ENCODE peak calls at places on chromosomes 2 and 18, in eight cellular contexts. V is fibroblast of the aortic adventitia, C is adrenal gland, J is heart right ventricle, M is fibroblast of mammary gland, T is mammary epithelial cell, F is brain microvascular endothelial cell, R is AG09309. I is an unnamed sample.

GRCh38 chr18:44033144-44033543 is 647.5 kb upstream of the SETBP1 start:
- DNase-seq in V (no peak), C (no peak), J (no peak), M (no peak), T (no peak), F (no peak), R (no peak), I (no peak)

GRCh38 chr2:179437430-179437829 is 172.8 kb upstream of the SESTD1 start:
- DNase-seq in V (no peak), C (no peak), J (no peak), M (no peak), T (no peak), F (no peak), R (no peak), I (no peak)

GRCh38 chr2:85308951-85309555 is 18.7 kb downstream of the TGOLN2 start:
- DNase-seq in V (peak), C (peak), J (peak), M (peak), T (no peak), F (no peak), R (no peak), I (no peak)

GRCh38 chr2:48749820-48750739 is 5.4 kb downstream of the LHCGR start:
- DNase-seq in V (no peak), C (no peak), J (no peak), M (no peak), T (peak), F (no peak), R (no peak), I (no peak)

GRCh38 chr2:207161724-207162123 is 4.0 kb downstream of the KLF7 start:
- DNase-seq in V (peak), C (peak), J (no peak), M (peak), T (no peak), F (no peak), R (no peak), I (no peak)

GRCh38 chr2:200596774-200597173 is 11.0 kb downstream of the AOX1 start:
- DNase-seq in V (no peak), C (no peak), J (no peak), M (no peak), T (no peak), F (no peak), R (no peak), I (no peak)

GRCh38 chr2:132038179-132038882 is 123.4 kb downstream of the ANKRD30BL start:
- DNase-seq in V (no peak), C (no peak), J (no peak), M (peak), T (no peak), F (no peak), R (no peak), I (no peak)

GRCh38 chr2:168182850-168183249 is 64.5 kb downstream of the STK39 start:
- DNase-seq in V (no peak), C (no peak), J (no peak), M (no peak), T (peak), F (no peak), R (no peak), I (no peak)

GRCh38 chr2:103991591-103991990 is 862.3 kb upstream of the POU3F3 start:
- DNase-seq in V (no peak), C (no peak), J (no peak), M (no peak), T (no peak), F (no peak), R (no peak), I (no peak)

GRCh38 chr2:239164281-239164871 is 236.4 kb downstream of the HDAC4 start:
- DNase-seq in V (no peak), C (no peak), J (no peak), M (no peak), T (no peak), F (no peak), R (no peak), I (no peak)

GRCh38 chr2:103179800-103180199 is 418.0 kb downstream of the TMEM182 start:
- DNase-seq in V (no peak), C (no peak), J (no peak), M (no peak), T (no peak), F (no peak), R (no peak), I (no peak)

GRCh38 chr18:44602845-44603244 is 77.8 kb upstream of the SETBP1 start:
- DNase-seq in V (no peak), C (no peak), J (no peak), M (peak), T (peak), F (no peak), R (no peak), I (peak)

GRCh38 chr2:62375051-62375450 is 130.9 kb downstream of the TMEM17 start:
- DNase-seq in V (no peak), C (no peak), J (no peak), M (no peak), T (no peak), F (no peak), R (no peak), I (no peak)

GRCh38 chr18:12645751-12646203 is 12.1 kb downstream of the SPIRE1 start:
- DNase-seq in V (peak), C (peak), J (peak), M (peak), T (peak), F (peak), R (no peak), I (peak)

GRCh38 chr2:30939354-30939753 is 132.1 kb upstream of the CAPN13 start:
- DNase-seq in V (no peak), C (no peak), J (no peak), M (no peak), T (no peak), F (no peak), R (no peak), I (no peak)

GRCh38 chr2:98775146-98775988 is 44.4 kb upstream of the MGAT4A start:
- DNase-seq in V (no peak), C (no peak), J (no peak), M (no peak), T (no peak), F (no peak), R (no peak), I (no peak)

GRCh38 chr2:9836517-9836916 is 6.8 kb upstream of the TAF1B start:
- DNase-seq in V (no peak), C (no peak), J (no peak), M (no peak), T (no peak), F (no peak), R (no peak), I (no peak)

GRCh38 chr2:224173210-224173609 is 134.1 kb upstream of the SERPINE2 start:
- DNase-seq in V (peak), C (no peak), J (no peak), M (no peak), T (no peak), F (no peak), R (no peak), I (no peak)

GRCh38 chr2:46858697-46859080 is 56.9 kb downstream of the MCFD2 start:
- DNase-seq in V (peak), C (no peak), J (no peak), M (peak), T (peak), F (peak), R (peak), I (peak)

GRCh38 chr2:437772-438393 is 150.0 kb upstream of the ALKAL2 start:
- DNase-seq in V (no peak), C (peak), J (no peak), M (no peak), T (no peak), F (no peak), R (no peak), I (no peak)

GRCh38 chr2:58155160-58155778 is 85.9 kb downstream of the FANCL start:
- DNase-seq in V (no peak), C (no peak), J (no peak), M (no peak), T (no peak), F (no peak), R (no peak), I (no peak)

GRCh38 chr18:11570770-11571169 is 38.6 kb upstream of the SLC35G4 start:
- DNase-seq in V (peak), C (no peak), J (no peak), M (peak), T (no peak), F (peak), R (no peak), I (no peak)

GRCh38 chr2:26246818-26247217 is 2.1 kb downstream of the HADHB start:
- DNase-seq in V (peak), C (peak), J (peak), M (peak), T (peak), F (no peak), R (peak), I (no peak)

GRCh38 chr2:11833601-11834000 is 87.2 kb downstream of the LPIN1 start:
- DNase-seq in V (peak), C (no peak), J (no peak), M (peak), T (no peak), F (peak), R (peak), I (no peak)

GRCh38 chr2:151176661-151177060 is 85.0 kb downstream of the RBM43 start:
- DNase-seq in V (no peak), C (no peak), J (no peak), M (no peak), T (no peak), F (no peak), R (no peak), I (no peak)

DNA sequence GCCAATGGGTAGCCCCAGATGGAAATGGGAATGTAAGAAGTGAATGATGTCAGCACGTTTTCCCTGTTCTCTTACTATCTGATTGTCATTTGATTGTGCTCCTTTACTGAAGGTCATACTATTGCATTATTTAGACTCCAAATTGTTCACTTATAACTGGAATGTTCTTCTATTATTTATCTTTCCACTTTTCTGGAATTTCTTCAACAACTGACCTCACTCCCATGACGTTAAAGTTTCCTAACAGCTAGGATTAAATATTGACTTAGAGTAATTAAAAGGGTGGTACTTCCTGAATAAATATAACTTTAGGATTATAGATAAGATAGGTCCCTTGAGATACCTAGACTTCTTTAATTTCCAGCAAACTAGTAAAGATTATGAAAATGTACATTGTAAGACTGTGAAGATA is 10.9 kb upstream of the GULP1 start:
- DNase-seq in V (peak), C (no peak), J (no peak), M (no peak), T (no peak), F (no peak), R (no peak), I (no peak)
- H3K4me3 ChIP-seq in V (no peak), C (no peak), J (no peak), M (no peak), T (no peak), F (no peak), R (no peak), I (no peak)

GRCh38 chr18:14075196-14075595 is 57.0 kb downstream of the ZNF519 start:
- DNase-seq in V (no peak), C (no peak), J (no peak), M (no peak), T (no peak), F (no peak), R (no peak), I (no peak)

DNA sequence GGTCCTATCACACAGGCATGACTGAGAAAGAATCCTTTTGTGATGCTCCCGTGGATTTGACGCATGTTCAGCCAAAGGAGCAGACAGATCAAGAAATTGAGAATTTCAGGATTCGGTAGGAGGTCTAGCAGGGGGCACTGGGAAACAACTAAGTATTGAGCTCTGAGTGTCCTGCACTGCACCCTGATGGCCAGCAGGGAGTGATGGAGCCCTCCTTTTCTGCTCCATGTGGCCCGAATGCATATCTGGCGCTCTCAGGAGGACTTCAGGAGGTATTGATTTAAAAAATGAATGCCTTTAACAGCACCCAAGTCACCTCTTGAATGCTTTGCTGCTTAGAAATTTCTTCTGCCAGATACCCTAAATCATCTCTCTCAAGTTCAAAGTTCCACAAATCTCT is 58.0 kb downstream of the ZNF519 start:
- DNase-seq in V (no peak), C (no peak), J (no peak), M (no peak), T (no peak), F (no peak), R (no peak), I (no peak)
- TF ChIP-seq CTCF in V (peak), C (no peak), J (no peak), M (no peak), T (no peak), F (peak), R (peak), I (peak)

DNA sequence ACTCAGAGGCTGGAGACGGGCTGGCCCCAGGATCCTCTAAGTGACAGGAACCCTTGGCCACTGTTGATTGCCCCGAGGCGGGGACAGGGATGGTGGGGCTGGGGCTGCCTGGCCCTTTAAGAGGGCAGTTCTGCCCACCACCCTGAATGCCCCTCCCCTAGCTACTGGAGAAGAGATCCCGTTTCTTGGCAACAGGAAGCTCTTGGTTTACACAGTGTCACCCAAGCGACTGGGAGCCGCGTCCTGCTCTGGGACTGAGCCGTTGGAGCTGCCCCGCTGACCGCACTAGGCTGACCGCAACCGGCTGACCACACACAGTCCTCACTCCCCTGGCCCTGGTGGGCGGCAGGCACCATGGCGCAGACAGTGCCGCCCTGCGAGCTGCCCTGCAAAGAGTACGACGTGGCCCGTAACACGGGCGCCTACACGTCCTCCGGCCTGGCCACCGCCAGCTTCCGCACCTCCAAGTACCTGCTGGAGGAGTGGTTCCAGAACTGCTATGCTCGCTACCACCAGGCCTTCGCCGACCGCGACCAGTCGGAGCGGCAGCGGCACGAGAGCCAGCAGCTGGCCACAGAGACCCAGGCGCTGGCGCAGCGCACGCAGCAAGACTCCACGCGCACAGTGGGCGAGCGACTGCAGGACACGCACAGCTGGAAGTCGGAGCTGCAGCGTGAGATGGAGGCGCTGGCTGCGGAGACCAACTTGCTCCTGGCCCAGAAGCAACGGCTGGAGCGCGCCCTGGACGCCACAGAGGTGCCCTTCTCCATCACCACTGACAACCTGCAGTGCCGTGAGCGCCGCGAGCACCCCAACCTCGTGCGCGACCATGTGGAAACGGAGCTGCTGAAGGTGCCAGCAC is at the start of gene TEKT4:
- DNase-seq in V (no peak), C (no peak), J (no peak), M (no peak), T (no peak), F (no peak), R (no peak), I (no peak)
- H3K4me3 ChIP-seq in V (no peak), C (no peak), J (no peak), M (no peak), T (no peak), F (no peak), R (no peak), I (peak)

GRCh38 chr2:78261454-78261853 is 739.3 kb upstream of the LRRTM4 start:
- DNase-seq in V (no peak), C (no peak), J (no peak), M (no peak), T (no peak), F (no peak), R (no peak), I (no peak)

GRCh38 chr2:78264130-78264529 is 742.0 kb upstream of the LRRTM4 start:
- DNase-seq in V (no peak), C (no peak), J (no peak), M (no peak), T (no peak), F (no peak), R (no peak), I (no peak)

GRCh38 chr2:78260861-78261260 is 738.7 kb upstream of the LRRTM4 start:
- DNase-seq in V (no peak), C (no peak), J (no peak), M (no peak), T (no peak), F (no peak), R (no peak), I (no peak)

GRCh38 chr2:78263571-78263970 is 741.4 kb upstream of the LRRTM4 start:
- DNase-seq in V (no peak), C (no peak), J (no peak), M (no peak), T (no peak), F (no peak), R (no peak), I (no peak)

GRCh38 chr2:78262713-78263375 is 740.7 kb upstream of the LRRTM4 start:
- DNase-seq in V (no peak), C (no peak), J (no peak), M (no peak), T (no peak), F (no peak), R (no peak), I (no peak)
- TF ChIP-seq CTCF in V (no peak), C (no peak), J (no peak), M (no peak), T (no peak), F (no peak), R (no peak), I (no peak)

GRCh38 chr18:3478262-3478978 is 28.4 kb downstream of the TGIF1 start:
- DNase-seq in V (peak), C (no peak), J (no peak), M (peak), T (peak), F (no peak), R (peak), I (no peak)
- H3K4me3 ChIP-seq in V (no peak), C (no peak), J (no peak), M (no peak), T (no peak), F (no peak), R (no peak), I (no peak)

DNA sequence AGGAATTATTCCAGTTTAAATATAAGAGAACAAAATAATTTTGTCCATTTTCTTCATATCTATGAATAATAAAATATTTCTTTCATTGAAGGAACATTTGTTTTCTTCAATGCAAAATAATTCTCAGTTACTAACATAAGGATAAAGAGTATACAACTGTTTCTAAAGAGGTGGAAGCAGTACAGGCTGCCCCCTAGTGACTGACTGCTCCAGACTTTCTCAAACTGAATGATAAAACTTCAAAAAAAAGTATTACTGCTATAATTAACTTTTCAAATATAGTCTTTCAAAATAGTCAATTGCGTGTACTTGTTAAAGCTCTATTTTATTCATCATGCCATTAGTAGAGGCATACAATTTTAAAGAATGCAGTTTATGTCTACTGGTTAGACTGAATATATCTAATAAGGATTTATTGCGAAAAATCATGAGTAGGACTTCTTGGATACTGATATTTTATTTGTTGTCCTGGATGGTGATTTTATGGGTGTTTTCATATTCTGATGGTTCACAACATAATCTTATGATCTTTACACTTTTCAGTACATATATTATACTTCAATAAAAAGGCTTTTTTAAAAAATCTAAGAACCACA is 100.1 kb downstream of the WDPCP start:
- DNase-seq in V (peak), C (peak), J (no peak), M (peak), T (peak), F (peak), R (no peak), I (no peak)
- TF ChIP-seq CTCF in V (peak), C (peak), J (peak), M (peak), T (peak), F (peak), R (peak), I (peak)

GRCh38 chr2:74572178-74572925 is 17.8 kb downstream of the DOK1 start:
- DNase-seq in V (no peak), C (no peak), J (no peak), M (no peak), T (no peak), F (no peak), R (no peak), I (no peak)

GRCh38 chr2:74576830-74577229 is 22.3 kb downstream of the DOK1 start:
- DNase-seq in V (peak), C (peak), J (no peak), M (peak), T (peak), F (no peak), R (peak), I (no peak)

GRCh38 chr2:74575320-74575719 is 20.8 kb downstream of the DOK1 start:
- DNase-seq in V (no peak), C (no peak), J (no peak), M (peak), T (no peak), F (no peak), R (no peak), I (no peak)

GRCh38 chr2:74576151-74576755 is 21.7 kb downstream of the DOK1 start:
- DNase-seq in V (no peak), C (no peak), J (no peak), M (peak), T (no peak), F (no peak), R (no peak), I (no peak)

GRCh38 chr2:74573747-74574562 is 19.4 kb downstream of the DOK1 start:
- DNase-seq in V (no peak), C (no peak), J (no peak), M (peak), T (no peak), F (peak), R (no peak), I (no peak)
- H3K4me3 ChIP-seq in V (no peak), C (no peak), J (peak), M (no peak), T (no peak), F (peak), R (no peak), I (no peak)

GRCh38 chr2:174522553-174522952 is 35.7 kb upstream of the GPR155 start:
- DNase-seq in V (peak), C (no peak), J (no peak), M (peak), T (no peak), F (no peak), R (no peak), I (no peak)
- TF ChIP-seq CTCF in V (peak), C (peak), J (peak), M (peak), T (peak), F (peak), R (peak), I (no peak)

GRCh38 chr2:174597347-174598047 is at the start of gene WIPF1:
- DNase-seq in V (peak), C (peak), J (no peak), M (peak), T (peak), F (peak), R (peak), I (no peak)
- H3K4me3 ChIP-seq in V (peak), C (no peak), J (peak), M (no peak), T (no peak), F (no peak), R (no peak), I (no peak)

I was measured in retinal pigment epithelial cell.